ENCODE peak calls at places on chromosomes 6 and 20, in five cellular contexts. T is left lung; A is CD4-positive, alpha-beta memory T cell; S is small intestine; R is GM23338. H is an unnamed sample. For H3K4me1, the result is how much of the 10 kb centered on the place peaks cover.

GRCh38 chr6:64945450-64945849 is 761.6 kb downstream of the EYS start:
- DNase-seq in T (no peak), A (no peak), S (no peak), R (no peak), H (no peak)

GRCh38 chr20:25227317-25227831 is 20.5 kb upstream of the PYGB start:
- DNase-seq in T (no peak), A (no peak), S (no peak), R (no peak), H (no peak)

GRCh38 chr6:75488026-75488425 is 5.6 kb downstream of the FILIP1 start:
- DNase-seq in T (no peak), A (no peak), S (no peak), R (no peak), H (no peak)

GRCh38 chr6:7841781-7842468 is 68.7 kb downstream of the TXNDC5 start:
- DNase-seq in T (no peak), A (no peak), S (no peak), R (no peak), H (no peak)

GRCh38 chr6:22091424-22091948 is 205.3 kb downstream of the PRL start:
- DNase-seq in T (no peak), A (no peak), S (no peak), R (no peak), H (no peak)

GRCh38 chr20:38255389-38255788 is 5.1 kb downstream of the KIAA1755 start:
- DNase-seq in T (no peak), A (no peak), S (no peak), R (no peak), H (no peak)

GRCh38 chr20:36808317-36809257 is 35.0 kb upstream of the DSN1 start:
- DNase-seq in T (peak), A (peak), S (peak), R (peak), H (peak)

GRCh38 chr6:27407153-27407814 is 18.7 kb downstream of the ZNF391 start:
- DNase-seq in T (no peak), A (no peak), S (no peak), R (no peak), H (no peak)

GRCh38 chr20:64001607-64002011 is 20.7 kb downstream of the PRPF6 start:
- DNase-seq in T (no peak), A (no peak), S (no peak), R (no peak), H (no peak)

GRCh38 chr6:6942826-6943225 is 164.9 kb upstream of the RREB1 start:
- DNase-seq in T (peak), A (no peak), S (no peak), R (no peak), H (no peak)

GRCh38 chr6:44452725-44453124 is 65.2 kb downstream of the CDC5L start:
- DNase-seq in T (no peak), A (no peak), S (no peak), R (no peak), H (no peak)

GRCh38 chr20:64161595-64162238 is 2.5 kb upstream of the MYT1 start:
- DNase-seq in T (no peak), A (peak), S (peak), R (peak), H (no peak)

GRCh38 chr6:19860235-19860877 is 23.2 kb downstream of the ID4 start:
- DNase-seq in T (no peak), A (no peak), S (peak), R (no peak), H (no peak)

GRCh38 chr6:53361549-53362031 is 12.8 kb upstream of the ELOVL5 start:
- DNase-seq in T (peak), A (peak), S (peak), R (no peak), H (peak)

GRCh38 chr20:58705525-58705924 is 12.9 kb downstream of the NPEPL1 start:
- DNase-seq in T (peak), A (no peak), S (no peak), R (no peak), H (no peak)

DNA sequence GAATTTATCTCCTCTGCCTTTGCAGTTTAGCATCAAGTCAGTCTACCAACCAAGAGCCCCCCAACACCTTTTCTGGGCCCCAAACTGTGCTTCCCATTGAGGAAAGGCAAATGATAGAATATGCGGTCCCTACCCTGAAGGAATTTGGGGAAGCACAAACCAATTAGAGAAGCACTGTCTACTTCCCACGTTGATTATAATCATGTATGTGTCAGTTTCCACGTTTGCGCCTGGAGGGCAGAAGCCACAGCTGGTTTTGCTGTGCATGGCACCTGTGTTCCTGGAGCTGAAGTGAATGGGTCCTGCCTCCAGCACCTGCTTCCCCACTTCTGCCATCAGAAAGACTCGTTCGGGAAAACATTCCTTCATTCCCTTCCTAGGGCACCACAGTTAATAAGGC is 333.7 kb downstream of the NRN1 start:
- DNase-seq in T (no peak), A (no peak), S (no peak), R (no peak), H (no peak)
- H3K4me1 ChIP-seq in T (under half), A (under half), S (under half), R (under half), H (under half)

GRCh38 chr6:134123666-134124208 is 71.3 kb upstream of the SLC2A12 start:
- DNase-seq in T (no peak), A (peak), S (peak), R (peak), H (no peak)

GRCh38 chr6:134119481-134119880 is 67.1 kb upstream of the SLC2A12 start:
- DNase-seq in T (no peak), A (no peak), S (no peak), R (no peak), H (no peak)

GRCh38 chr6:134128146-134128545 is 75.7 kb upstream of the SLC2A12 start:
- DNase-seq in T (no peak), A (no peak), S (no peak), R (no peak), H (no peak)

GRCh38 chr6:134117409-134117808 is 65.0 kb upstream of the SLC2A12 start:
- DNase-seq in T (no peak), A (no peak), S (no peak), R (no peak), H (no peak)

DNA sequence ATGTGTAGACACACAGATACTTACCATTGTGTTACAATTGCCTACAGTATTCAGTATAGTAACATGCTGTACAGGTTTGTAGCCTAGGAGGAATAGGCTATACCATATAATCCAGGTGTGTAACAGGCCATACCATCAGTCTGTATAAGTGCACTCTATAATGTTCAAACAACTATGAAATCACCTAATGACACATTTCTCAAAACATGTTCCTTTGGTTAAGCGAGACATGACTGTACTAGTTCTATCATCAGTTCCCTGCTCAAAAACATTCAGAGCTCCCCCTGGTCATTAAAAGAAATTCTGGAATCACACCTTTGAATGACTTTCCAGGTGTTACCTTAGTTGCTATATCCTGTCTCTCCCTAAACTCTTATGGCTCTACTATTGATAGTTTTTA is 70.4 kb upstream of the SLC2A12 start:
- DNase-seq in T (no peak), A (no peak), S (no peak), R (no peak), H (no peak)
- H3K4me1 ChIP-seq in T (under half), A (under half), S (under half), R (under half), H (under half)

DNA sequence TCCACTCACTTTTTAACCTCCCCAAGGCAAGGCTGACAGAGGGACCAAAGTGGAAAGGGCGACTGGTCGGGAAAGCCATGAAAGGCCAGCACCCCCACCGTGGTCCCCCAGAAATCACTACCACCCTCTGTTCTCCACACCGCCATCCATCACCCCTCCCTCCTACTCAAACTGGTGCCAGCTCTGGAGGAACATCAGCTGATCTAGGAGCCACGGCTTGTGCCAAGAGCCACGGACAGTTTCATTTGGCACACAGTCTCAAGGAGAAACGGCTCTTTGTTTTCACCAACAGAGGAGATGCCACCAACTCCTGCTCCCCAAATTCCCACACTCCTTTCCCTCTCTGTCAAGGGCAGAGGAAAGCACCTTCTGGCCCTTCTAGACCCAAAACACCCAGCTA is 26.0 kb downstream of the TBC1D7 start:
- DNase-seq in T (no peak), A (no peak), S (no peak), R (no peak), H (no peak)
- H3K4me1 ChIP-seq in T (under half), A (under half), S (under half), R (under half), H (under half)

GRCh38 chr6:169131356-169131755 is 122.3 kb downstream of the THBS2 start:
- DNase-seq in T (no peak), A (no peak), S (no peak), R (no peak), H (no peak)

GRCh38 chr6:169132361-169132895 is 121.2 kb downstream of the THBS2 start:
- DNase-seq in T (no peak), A (no peak), S (no peak), R (no peak), H (no peak)

GRCh38 chr6:169130111-169130510 is 123.5 kb downstream of the THBS2 start:
- DNase-seq in T (no peak), A (no peak), S (no peak), R (no peak), H (no peak)
- H3K4me1 ChIP-seq in T (under half), A (under half), S (under half), R (under half), H (under half)

H was measured in effector memory CD4-positive, alpha-beta T cell.